ENCODE peak calls at places on chromosomes 7 and 10, in six cellular contexts. B is GM23248; X is foreskin fibroblast; S is iPS DF 6.9; P is H7; Q is CD8-positive, alpha-beta T cell. W is an unnamed sample.

GRCh38 chr7:104931181-104931781 is 82.7 kb upstream of the KMT2E start:
- DNase-seq in B (no peak), X (no peak), S (no peak), P (peak), Q (no peak), W (no peak)

GRCh38 chr10:114471906-114472873 is 67.9 kb upstream of the AFAP1L2 start:
- DNase-seq in B (no peak), X (no peak), S (no peak), P (peak), Q (no peak), W (no peak)

GRCh38 chr7:82291931-82292330 is 151.6 kb downstream of the CACNA2D1 start:
- DNase-seq in B (peak), X (no peak), S (no peak), P (no peak), Q (no peak), W (no peak)

GRCh38 chr10:13528875-13529713 is at the start of gene BEND7:
- DNase-seq in B (peak), X (peak), S (no peak), P (peak), Q (no peak), W (no peak)

GRCh38 chr10:37975407-37975991 is 948 bp downstream of the ZNF25 start:
- DNase-seq in B (peak), X (peak), S (no peak), P (peak), Q (no peak), W (no peak)

GRCh38 chr7:100584677-100585510 is 1.0 kb downstream of the LRCH4 start:
- DNase-seq in B (peak), X (peak), S (no peak), P (peak), Q (no peak), W (no peak)

GRCh38 chr7:132362059-132362458 is 214.2 kb downstream of the PLXNA4 start:
- DNase-seq in B (no peak), X (no peak), S (no peak), P (no peak), Q (no peak), W (no peak)

GRCh38 chr7:159116581-159117339 is 27.9 kb downstream of the VIPR2 start:
- DNase-seq in B (no peak), X (no peak), S (no peak), P (no peak), Q (no peak), W (no peak)

GRCh38 chr10:188546-188945 is 53.3 kb downstream of the ZMYND11 start:
- DNase-seq in B (peak), X (no peak), S (no peak), P (no peak), Q (no peak), W (no peak)

GRCh38 chr10:123442901-123443300 is 223.3 kb upstream of the GPR26 start:
- DNase-seq in B (no peak), X (no peak), S (no peak), P (no peak), Q (no peak), W (no peak)

GRCh38 chr7:156998988-156999610 is 11.4 kb downstream of the MNX1 start:
- DNase-seq in B (no peak), X (no peak), S (no peak), P (peak), Q (no peak), W (no peak)
- H3K4me3 ChIP-seq in B (no peak), X (no peak), S (no peak), P (peak), Q (peak), W (no peak)

DNA sequence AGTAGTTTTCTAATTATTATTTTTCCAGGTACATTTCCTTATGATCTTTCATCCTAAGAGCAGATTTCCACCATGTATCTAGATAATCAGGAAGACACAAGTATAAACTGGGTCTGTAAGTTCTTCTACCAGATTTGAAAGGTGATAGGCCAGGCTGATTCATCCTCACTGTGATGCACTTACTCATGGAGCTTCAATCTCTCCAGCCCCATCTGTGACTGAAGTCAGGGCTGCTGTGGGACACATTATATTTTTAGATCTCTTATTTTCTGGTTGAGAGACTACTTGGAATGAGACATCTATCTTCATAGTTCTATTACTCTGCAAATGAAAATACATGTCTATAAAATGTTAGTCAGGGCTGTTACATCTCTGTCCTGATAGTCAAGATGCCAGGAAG is 85.5 kb upstream of the SLC25A13 start:
- DNase-seq in B (peak), X (peak), S (no peak), P (no peak), Q (no peak), W (no peak)
- H3K4me3 ChIP-seq in B (no peak), X (no peak), S (no peak), P (no peak), Q (no peak), W (no peak)

GRCh38 chr7:47225387-47226170 is 356.3 kb downstream of the TNS3 start:
- DNase-seq in B (peak), X (peak), S (no peak), P (no peak), Q (no peak), W (no peak)

GRCh38 chr7:47227762-47228177 is 354.1 kb downstream of the TNS3 start:
- DNase-seq in B (peak), X (peak), S (no peak), P (no peak), Q (no peak), W (peak)

GRCh38 chr7:47231081-47231480 is 350.8 kb downstream of the TNS3 start:
- DNase-seq in B (no peak), X (no peak), S (no peak), P (no peak), Q (no peak), W (no peak)

GRCh38 chr7:47226688-47227087 is 355.2 kb downstream of the TNS3 start:
- DNase-seq in B (no peak), X (no peak), S (no peak), P (no peak), Q (no peak), W (no peak)

DNA sequence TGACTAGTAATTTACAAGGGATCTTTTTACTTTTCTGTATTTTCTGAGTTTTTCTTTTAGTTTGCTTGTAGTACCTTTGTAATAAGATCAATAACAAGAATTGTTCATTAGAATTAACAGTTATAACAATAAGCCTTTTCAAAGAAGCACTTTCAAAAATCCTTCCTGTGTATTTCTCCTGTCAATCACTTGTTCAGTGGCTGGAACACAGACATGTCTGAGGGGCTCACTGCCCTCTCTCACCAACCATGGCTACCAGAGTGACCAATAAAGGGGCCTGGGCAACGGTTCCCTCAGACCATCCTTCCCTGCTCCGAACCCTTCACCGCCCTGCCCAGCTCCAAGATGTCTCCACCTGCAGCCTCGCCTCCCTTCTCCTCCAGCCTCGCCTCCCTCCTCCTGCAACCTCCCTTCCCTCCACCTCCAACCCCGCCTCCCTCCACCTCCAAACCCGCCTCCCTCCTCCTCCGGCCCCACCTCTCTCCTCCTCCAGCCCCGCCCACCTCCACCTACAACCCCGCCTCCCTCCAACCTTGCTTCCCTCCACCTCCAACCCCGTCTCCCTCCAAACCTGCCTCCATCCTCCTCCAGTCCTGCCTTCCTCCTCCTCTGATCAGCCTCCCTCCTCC is 353.4 kb downstream of the TNS3 start:
- DNase-seq in B (no peak), X (no peak), S (no peak), P (peak), Q (no peak), W (no peak)
- H3K4me3 ChIP-seq in B (no peak), X (no peak), S (no peak), P (no peak), Q (no peak), W (no peak)

GRCh38 chr10:77638766-77639101 is 1.1 kb upstream of the KCNMA1 start:
- DNase-seq in B (no peak), X (no peak), S (no peak), P (no peak), Q (no peak), W (no peak)
- H3K4me3 ChIP-seq in B (peak), X (peak), S (peak), P (peak), Q (no peak), W (peak)

GRCh38 chr10:91196268-91197043 is 24.0 kb upstream of the PCGF5 start:
- DNase-seq in B (no peak), X (no peak), S (no peak), P (no peak), Q (no peak), W (no peak)
- H3K4me3 ChIP-seq in B (peak), X (no peak), S (no peak), P (no peak), Q (no peak), W (no peak)

DNA sequence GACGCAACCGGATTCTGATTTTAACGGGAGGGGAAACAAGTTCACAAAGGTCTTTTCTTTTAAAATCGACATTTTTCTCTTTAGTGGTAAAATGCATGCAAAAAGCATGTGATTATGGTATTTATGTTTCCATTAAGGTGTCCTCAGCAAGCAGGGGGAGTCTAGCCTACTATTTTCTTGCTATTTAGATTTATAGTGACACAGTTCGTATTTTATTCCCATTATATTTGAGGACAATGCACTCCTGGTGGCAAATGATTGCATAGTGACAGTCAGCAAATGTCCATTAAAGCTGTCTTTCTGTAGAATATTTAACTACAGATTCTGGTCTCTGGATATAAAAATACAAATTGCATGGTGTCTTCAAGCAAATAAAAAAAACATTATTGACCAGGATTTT is 554.2 kb downstream of the PARD3 start:
- DNase-seq in B (no peak), X (no peak), S (no peak), P (no peak), Q (no peak), W (no peak)
- H3K4me3 ChIP-seq in B (no peak), X (no peak), S (no peak), P (no peak), Q (no peak), W (no peak)

GRCh38 chr7:107473975-107474598 is 4.2 kb downstream of the GPR22 start:
- DNase-seq in B (no peak), X (no peak), S (no peak), P (no peak), Q (no peak), W (no peak)
- H3K4me3 ChIP-seq in B (no peak), X (no peak), S (no peak), P (no peak), Q (no peak), W (no peak)

W was measured in BJ.